ENCODE peak calls at places on chromosomes 2 and 18, in seven cellular contexts. A, X, T, F, J, G and Z are unnamed samples.

GRCh38 chr18:36593001-36593400 is 235.8 kb downstream of the TPGS2 start:
- DNase-seq in A (no peak), X (peak; percentile 29), T (no peak), F (peak; percentile 35), J (peak; percentile 25), G (no peak), Z (no peak)

GRCh38 chr2:218008060-218009040 is 5.6 kb upstream of the TNS1 start:
- DNase-seq in A (no peak), X (peak; percentile 44), T (no peak), F (peak; percentile 73), J (peak; percentile 67), G (no peak), Z (no peak)

GRCh38 chr2:5666798-5667197 is 25.4 kb upstream of the SOX11 start:
- DNase-seq in A (peak; percentile 28), X (no peak), T (no peak), F (no peak), J (no peak), G (no peak), Z (no peak)

GRCh38 chr2:95342556-95343320 is 45.6 kb downstream of the KCNIP3 start:
- DNase-seq in A (no peak), X (no peak), T (no peak), F (no peak), J (no peak), G (no peak), Z (no peak)

GRCh38 chr18:395481-396250 is 104.8 kb downstream of the COLEC12 start:
- DNase-seq in A (peak; percentile 77), X (peak; percentile 64), T (no peak), F (peak; percentile 94), J (peak; percentile 97), G (no peak), Z (no peak)

GRCh38 chr2:239378918-239379640 is 21.7 kb downstream of the HDAC4 start:
- DNase-seq in A (no peak), X (no peak), T (no peak), F (no peak), J (no peak), G (no peak), Z (no peak)

GRCh38 chr2:134087371-134087921 is 166.4 kb upstream of the MGAT5 start:
- DNase-seq in A (no peak), X (no peak), T (no peak), F (no peak), J (no peak), G (peak; percentile 25), Z (no peak)

GRCh38 chr18:25895518-25895917 is 194.9 kb downstream of the SS18 start:
- DNase-seq in A (no peak), X (no peak), T (no peak), F (no peak), J (no peak), G (no peak), Z (no peak)

GRCh38 chr2:240246173-240246820 is 105.8 kb upstream of the OTOS start:
- DNase-seq in A (no peak), X (no peak), T (no peak), F (no peak), J (no peak), G (peak; percentile 10), Z (no peak)

GRCh38 chr2:16248571-16249105 is 308.3 kb downstream of the MYCN start:
- DNase-seq in A (no peak), X (no peak), T (no peak), F (no peak), J (no peak), G (no peak), Z (no peak)

GRCh38 chr2:149064365-149064841 is 25.9 kb downstream of the LYPD6B start:
- DNase-seq in A (no peak), X (no peak), T (no peak), F (no peak), J (no peak), G (peak; percentile 33), Z (no peak)

GRCh38 chr2:1645761-1646476 is 98.4 kb downstream of the PXDN start:
- DNase-seq in A (no peak), X (no peak), T (no peak), F (no peak), J (no peak), G (no peak), Z (no peak)

GRCh38 chr18:46677609-46678470 is 20.8 kb upstream of the LOXHD1 start:
- DNase-seq in A (no peak), X (no peak), T (no peak), F (peak; percentile 37), J (no peak), G (no peak), Z (no peak)

GRCh38 chr2:113754160-113754559 is 2.3 kb downstream of the SLC35F5 start:
- DNase-seq in A (no peak), X (no peak), T (no peak), F (no peak), J (no peak), G (no peak), Z (no peak)
- H3K4me3 ChIP-seq in A (no peak overlapping the region), X (no peak overlapping the region), T (peak overlapping the region; percentile 98), F (peak overlapping the region; percentile 74), J (peak overlapping the region; percentile 94), G (no peak overlapping the region), Z (no peak overlapping the region)

GRCh38 chr2:73997813-73998212 is 13.1 kb downstream of the TET3 start:
- DNase-seq in A (no peak), X (no peak), T (no peak), F (no peak), J (no peak), G (no peak), Z (no peak)

GRCh38 chr2:73994544-73994831 is 9.8 kb downstream of the TET3 start:
- DNase-seq in A (no peak), X (no peak), T (no peak), F (no peak), J (no peak), G (no peak), Z (no peak)

GRCh38 chr2:73993799-73994543 is 9.3 kb downstream of the TET3 start:
- DNase-seq in A (no peak), X (no peak), T (no peak), F (no peak), J (no peak), G (no peak), Z (no peak)

GRCh38 chr2:73993376-73993775 is 8.7 kb downstream of the TET3 start:
- DNase-seq in A (no peak), X (no peak), T (no peak), F (no peak), J (no peak), G (no peak), Z (no peak)

DNA sequence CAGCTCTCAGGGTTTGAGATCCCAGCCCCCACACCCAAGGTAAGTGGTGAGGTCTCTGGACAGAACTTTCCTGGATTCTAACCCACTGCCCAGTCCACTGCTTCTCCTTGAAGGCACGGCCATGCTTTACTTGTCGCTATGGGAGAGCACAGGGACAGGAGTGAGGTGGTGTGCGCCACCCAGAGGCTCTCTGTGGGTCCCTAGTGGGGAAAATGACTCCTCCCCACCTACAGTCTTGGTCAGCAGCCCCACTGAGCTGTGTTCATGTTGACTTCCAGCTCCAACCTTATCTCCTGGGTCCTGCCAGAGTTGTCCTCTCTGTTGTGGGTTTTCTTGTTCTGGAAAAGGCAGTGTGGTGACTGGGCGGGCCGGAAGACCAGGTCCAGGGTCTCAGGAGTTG is 11.1 kb downstream of the TET3 start:
- DNase-seq in A (no peak), X (no peak), T (no peak), F (no peak), J (no peak), G (no peak), Z (no peak)
- TF ChIP-seq CTCF in A (no peak), X (no peak), T (no peak), F (no peak), J (no peak), G (no peak), Z (peak; percentile 4)

DNA sequence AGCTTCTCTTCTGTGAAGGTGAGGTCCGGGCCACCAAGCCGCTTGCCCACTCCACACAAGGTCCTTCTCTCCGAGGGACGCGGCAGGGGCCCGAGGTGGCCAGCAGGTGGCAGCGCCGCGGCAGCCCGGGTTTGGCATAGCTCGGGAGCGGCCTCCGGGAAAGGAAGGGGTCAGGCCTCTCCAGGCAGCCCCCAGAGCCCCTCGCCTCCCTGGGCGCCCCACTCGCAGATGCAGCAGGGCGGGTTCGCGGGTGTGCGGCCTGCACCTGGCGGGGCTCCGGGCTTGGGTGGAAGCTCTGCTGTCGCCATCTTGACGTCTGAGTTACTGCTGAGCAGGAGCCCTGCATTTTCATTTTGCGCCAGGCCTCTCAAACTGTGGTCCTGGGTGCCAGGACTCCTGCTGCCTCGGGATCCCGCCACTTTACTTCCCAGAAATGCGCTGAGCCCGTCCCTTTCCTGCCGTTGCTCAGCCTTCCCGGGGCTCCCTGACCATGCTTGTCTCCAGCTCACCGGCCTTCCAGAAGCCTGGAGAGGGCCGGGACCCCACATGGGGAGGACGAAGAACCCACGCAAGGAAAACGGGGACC is 18.6 kb upstream of the NCL start:
- DNase-seq in A (peak; percentile 31), X (peak; percentile 66), T (peak; percentile 65), F (peak; percentile 52), J (peak; percentile 58), G (peak; percentile 82), Z (peak; percentile 89)
- H3K4me3 ChIP-seq in A (peak overlapping the region; percentile 40), X (peak overlapping the region; percentile 50), T (peak overlapping the region; percentile 64), F (peak overlapping the region; percentile 39), J (peak overlapping the region; percentile 65), G (no peak overlapping the region), Z (peak overlapping the region; percentile 73)

GRCh38 chr2:130769343-130769907 is 14.1 kb downstream of the AMER3 start:
- DNase-seq in A (no peak), X (no peak), T (no peak), F (no peak), J (no peak), G (no peak), Z (no peak)
- TF ChIP-seq CTCF in A (no peak), X (no peak), T (no peak), F (no peak), J (no peak), G (no peak), Z (no peak)

GRCh38 chr2:224182498-224182897 is 143.4 kb upstream of the SERPINE2 start:
- DNase-seq in A (no peak), X (no peak), T (no peak), F (no peak), J (no peak), G (no peak), Z (no peak)

GRCh38 chr2:224190871-224191270 is 151.8 kb upstream of the SERPINE2 start:
- DNase-seq in A (peak; percentile 16), X (peak; percentile 32), T (no peak), F (peak; percentile 54), J (peak; percentile 72), G (no peak), Z (no peak)

GRCh38 chr2:224185023-224185601 is 146.0 kb upstream of the SERPINE2 start:
- DNase-seq in A (no peak), X (no peak), T (no peak), F (no peak), J (no peak), G (no peak), Z (no peak)

GRCh38 chr2:224183086-224183485 is 144.0 kb upstream of the SERPINE2 start:
- DNase-seq in A (no peak), X (no peak), T (no peak), F (no peak), J (peak; percentile 67), G (no peak), Z (no peak)

GRCh38 chr2:224187220-224187619 is 148.1 kb upstream of the SERPINE2 start:
- DNase-seq in A (no peak), X (no peak), T (no peak), F (no peak), J (no peak), G (no peak), Z (no peak)
- H3K4me3 ChIP-seq in A (no peak overlapping the region), X (no peak overlapping the region), T (no peak overlapping the region), F (no peak overlapping the region), J (no peak overlapping the region), G (no peak overlapping the region), Z (no peak overlapping the region)